ENCODE peak calls at places on chromosome 12, in four cellular contexts. F, W, G and A are unnamed samples.

GRCh38 chr12:43766291-43766690 is 7.5 kb downstream of the IRAK4 start:
- DNase-seq in F (no peak), W (no peak), G (no peak), A (no peak)

GRCh38 chr12:124520258-124520657 is 47.2 kb downstream of the NCOR2 start:
- DNase-seq in F (peak), W (no peak), G (no peak), A (no peak)

GRCh38 chr12:12167847-12168246 is 97.1 kb downstream of the BCL2L14 start:
- DNase-seq in F (peak), W (no peak), G (no peak), A (no peak)

GRCh38 chr12:89571481-89572190 is 45.8 kb upstream of the POC1B start:
- DNase-seq in F (no peak), W (no peak), G (no peak), A (no peak)

GRCh38 chr12:11718105-11718504 is 68.6 kb downstream of the ETV6 start:
- DNase-seq in F (no peak), W (no peak), G (no peak), A (no peak)

GRCh38 chr12:94740601-94741362 is 90.4 kb upstream of the TMCC3 start:
- DNase-seq in F (no peak), W (no peak), G (no peak), A (peak)

GRCh38 chr12:52876371-52876770 is 27.6 kb upstream of the KRT78 start:
- DNase-seq in F (no peak), W (no peak), G (no peak), A (no peak)

GRCh38 chr12:6327591-6328041 is 14.3 kb downstream of the TNFRSF1A start:
- DNase-seq in F (no peak), W (no peak), G (no peak), A (no peak)

GRCh38 chr12:68565391-68565903 is 45.3 kb upstream of the RAP1B start:
- DNase-seq in F (no peak), W (no peak), G (no peak), A (no peak)

GRCh38 chr12:70463997-70464396 is 97.9 kb downstream of the KCNMB4 start:
- DNase-seq in F (no peak), W (no peak), G (no peak), A (no peak)

GRCh38 chr12:132218915-132219314 is 74.7 kb downstream of the NOC4L start:
- DNase-seq in F (peak), W (peak), G (no peak), A (peak)

DNA sequence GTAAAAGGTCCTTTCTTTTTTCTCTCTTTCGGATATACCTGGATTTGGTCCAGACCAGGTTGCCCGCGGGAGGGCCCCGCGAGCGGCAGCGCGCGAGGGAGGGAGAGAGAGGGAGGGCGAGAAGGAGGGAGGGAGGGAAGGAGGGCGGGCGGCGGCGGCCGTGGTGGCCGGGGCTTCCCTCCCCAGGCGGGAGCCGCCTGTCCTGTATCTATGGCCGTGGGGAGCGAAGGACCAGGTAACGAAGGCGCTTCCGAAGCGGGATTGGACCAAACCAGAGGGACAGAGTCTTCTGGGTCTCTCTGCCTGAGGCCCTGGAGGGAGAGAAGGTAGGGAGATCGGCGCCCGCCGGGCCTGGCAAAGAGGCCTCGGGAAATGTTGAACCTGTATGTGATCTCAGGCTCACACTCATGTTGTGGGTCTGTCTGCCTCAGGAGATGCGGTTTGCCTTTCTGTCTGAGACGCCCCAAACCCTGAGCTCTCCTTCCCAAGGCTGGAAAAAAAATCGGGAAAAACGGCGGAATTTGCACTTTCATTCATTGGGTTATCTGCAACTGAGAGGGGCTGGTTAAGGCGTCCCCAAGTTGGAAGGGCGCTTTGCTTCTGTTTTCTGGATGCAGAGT is 5.2 kb upstream of the HOXC9 start:
- DNase-seq in F (no peak), W (peak), G (no peak), A (peak)
- TF ChIP-seq JUNB in F (no peak), W (no peak), G (no peak), A (no peak)

GRCh38 chr12:118560733-118561132 is 184.4 kb downstream of the SUDS3 start:
- DNase-seq in F (no peak), W (no peak), G (no peak), A (no peak)
- TF ChIP-seq POLR2AphosphoS5 in F (no peak), W (no peak), G (no peak), A (no peak)

GRCh38 chr12:1797011-1797901 is 23.1 kb upstream of the LRTM2 start:
- DNase-seq in F (no peak), W (no peak), G (no peak), A (peak)
- TF ChIP-seq JUNB in F (no peak), W (no peak), G (no peak), A (no peak)

GRCh38 chr12:96246926-96247566 is 52.9 kb downstream of the ELK3 start:
- DNase-seq in F (no peak), W (no peak), G (no peak), A (no peak)
- TF ChIP-seq POLR2AphosphoS5 in F (no peak), W (no peak), G (no peak), A (no peak)

GRCh38 chr12:104699489-104700194 is 242.9 kb downstream of the CHST11 start:
- DNase-seq in F (no peak), W (no peak), G (peak), A (no peak)
- TF ChIP-seq JUNB in F (no peak), W (no peak), G (peak), A (no peak)

DNA sequence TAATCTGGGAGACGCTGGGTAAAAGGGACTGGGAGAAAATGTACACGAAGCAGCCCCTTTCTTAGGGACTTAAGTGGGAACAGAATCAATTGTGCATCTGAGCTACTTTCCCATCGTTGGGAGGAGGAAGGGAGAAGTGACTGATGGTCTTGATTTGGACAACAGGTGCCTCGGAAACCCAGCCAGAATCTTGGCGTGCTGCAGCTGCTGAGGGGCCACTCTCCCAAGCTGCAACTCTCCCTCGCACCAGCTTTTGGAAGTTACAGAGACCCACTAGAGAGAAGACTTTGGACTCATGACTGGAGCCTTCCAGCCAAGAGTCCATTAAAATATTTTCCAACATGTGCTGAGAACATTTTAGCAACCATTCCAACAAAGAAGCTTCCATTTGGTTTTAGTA is 52.4 kb downstream of the GNS start:
- DNase-seq in F (no peak), W (no peak), G (no peak), A (no peak)
- TF ChIP-seq POLR2AphosphoS5 in F (no peak), W (no peak), G (no peak), A (no peak)